ENCODE peak calls at places on chromosomes 5 and 9, in five cellular contexts. J, L, V, W and X are unnamed samples.

GRCh38 chr5:152378730-152379129 is 26.3 kb downstream of the NMUR2 start:
- DNase-seq in L (no peak), W (no peak), V (no peak), J (no peak), X (no peak)

GRCh38 chr9:86960938-86961337 is 13.6 kb upstream of the GAS1 start:
- DNase-seq in J (no peak), L (no peak), W (no peak), V (no peak), X (no peak)

GRCh38 chr5:149959406-149960236 is 937 bp upstream of the SLC26A2 start:
- DNase-seq in J (no peak), L (peak), W (no peak), V (no peak), X (peak)

GRCh38 chr9:70587143-70587710 is 172.8 kb upstream of the KLF9 start:
- DNase-seq in L (peak), V (no peak), J (no peak), W (no peak), X (no peak)

GRCh38 chr9:115341401-115341800 is 223.4 kb upstream of the TNC start:
- DNase-seq in V (no peak), J (peak), L (no peak), W (no peak), X (no peak)

GRCh38 chr9:118961857-118962256 is 407.4 kb downstream of the BRINP1 start:
- DNase-seq in J (no peak), W (no peak), L (peak), V (no peak), X (no peak)

GRCh38 chr9:90455316-90455715 is 187.3 kb downstream of the DIRAS2 start:
- DNase-seq in J (no peak), V (no peak), L (no peak), W (no peak), X (no peak)

GRCh38 chr9:108565651-108566378 is 290.0 kb downstream of the ACTL7B start:
- DNase-seq in V (no peak), W (peak), J (no peak), L (peak), X (peak)

GRCh38 chr5:74956278-74956677 is 90.1 kb upstream of the FAM169A start:
- DNase-seq in J (no peak), V (no peak), L (no peak), W (no peak), X (no peak)

GRCh38 chr9:94086468-94086867 is 2.2 kb downstream of the PTPDC1 start:
- DNase-seq in J (no peak), W (no peak), V (no peak), L (peak), X (peak)

GRCh38 chr5:112918136-112918535 is 3.9 kb downstream of the REEP5 start:
- DNase-seq in V (no peak), L (no peak), J (no peak), W (no peak), X (no peak)

GRCh38 chr5:44565872-44566271 is 176.7 kb upstream of the FGF10 start:
- DNase-seq in W (no peak), V (no peak), L (no peak), J (no peak), X (no peak)

GRCh38 chr9:14400658-14400995 is 86.7 kb upstream of the NFIB start:
- DNase-seq in W (peak), V (peak), L (peak), J (peak), X (peak)

GRCh38 chr5:110572709-110573108 is 153.8 kb downstream of the TMEM232 start:
- DNase-seq in W (no peak), J (no peak), V (no peak), L (no peak), X (no peak)

GRCh38 chr5:1966461-1966860 is 83.7 kb upstream of the IRX4 start:
- DNase-seq in J (no peak), W (no peak), V (no peak), L (no peak), X (no peak)

GRCh38 chr5:81428446-81428845 is 34.5 kb upstream of the ACOT12 start:
- DNase-seq in V (no peak), W (no peak), L (no peak), J (no peak), X (no peak)

GRCh38 chr9:97384406-97385262 is 27.3 kb upstream of the TDRD7 start:
- DNase-seq in L (no peak), J (no peak), V (no peak), W (peak), X (no peak)

GRCh38 chr5:133343196-133343595 is 269.1 kb downstream of the FSTL4 start:
- DNase-seq in V (no peak), W (no peak), L (no peak), J (no peak), X (no peak)

GRCh38 chr9:13358128-13358527 is 78.6 kb upstream of the MPDZ start:
- DNase-seq in V (no peak), L (peak), W (no peak), J (no peak), X (no peak)

GRCh38 chr5:57383093-57383861 is 99.3 kb downstream of the ACTBL2 start:
- DNase-seq in J (no peak), L (peak), V (peak), W (no peak), X (peak)

GRCh38 chr5:95102080-95102479 is 182.8 kb downstream of the MCTP1 start:
- DNase-seq in J (no peak), W (no peak), L (no peak), V (no peak), X (no peak)

GRCh38 chr5:78667461-78668103 is 19.0 kb upstream of the LHFPL2 start:
- DNase-seq in W (no peak), J (no peak), V (no peak), L (no peak), X (no peak)

GRCh38 chr9:6564370-6564769 is 81.2 kb downstream of the GLDC start:
- DNase-seq in J (peak), L (peak), V (no peak), W (no peak), X (no peak)

GRCh38 chr5:27125856-27126255 is 87.5 kb upstream of the CDH9 start:
- DNase-seq in J (no peak), L (peak), W (no peak), V (no peak), X (no peak)

GRCh38 chr5:68285857-68286611 is 70.5 kb downstream of the PIK3R1 start:
- DNase-seq in W (no peak), L (no peak), J (no peak), V (no peak), X (peak)

GRCh38 chr5:884345-885126 is 8.1 kb downstream of the BRD9 start:
- DNase-seq in L (no peak), J (no peak), W (no peak), V (no peak), X (no peak)

GRCh38 chr5:16456103-16456832 is 9.3 kb downstream of the ZNF622 start:
- DNase-seq in W (no peak), L (peak), V (no peak), J (peak), X (no peak)

GRCh38 chr9:38359297-38359653 is 33.2 kb upstream of the ALDH1B1 start:
- DNase-seq in L (no peak), J (no peak), W (no peak), V (no peak), X (no peak)

GRCh38 chr9:127543221-127543620 is 68.9 kb upstream of the STXBP1 start:
- DNase-seq in J (no peak), W (no peak), V (no peak), L (no peak), X (no peak)

GRCh38 chr5:148186248-148187003 is 16.4 kb upstream of the SPINK6 start:
- DNase-seq in W (no peak), V (no peak), L (peak), J (no peak), X (no peak)

GRCh38 chr9:86257406-86257805 is 2.1 kb downstream of the C9orf153 start:
- DNase-seq in J (no peak), W (no peak), V (no peak), L (no peak), X (peak)

GRCh38 chr9:90953200-90953599 is 151.6 kb downstream of the SYK start:
- DNase-seq in L (no peak), J (no peak), W (no peak), V (no peak), X (no peak)

GRCh38 chr5:160167623-160168165 is 48.4 kb upstream of the PWWP2A start:
- DNase-seq in L (no peak), J (no peak), W (no peak), V (no peak), X (no peak)

GRCh38 chr5:65015767-65016166 is 247.0 kb downstream of the CWC27 start:
- DNase-seq in V (no peak), J (no peak), W (no peak), L (no peak), X (no peak)

GRCh38 chr9:99211746-99212145 is 10.0 kb downstream of the ALG2 start:
- DNase-seq in V (no peak), W (no peak), L (no peak), J (no peak), X (no peak)

GRCh38 chr9:122807271-122807900 is 7.5 kb downstream of the OR1K1 start:
- DNase-seq in V (no peak), J (no peak), L (no peak), W (no peak), X (no peak)

GRCh38 chr9:136171009-136171800 is 33.7 kb downstream of the LHX3 start:
- DNase-seq in W (no peak), J (no peak), L (no peak), V (no peak), X (peak)

DNA sequence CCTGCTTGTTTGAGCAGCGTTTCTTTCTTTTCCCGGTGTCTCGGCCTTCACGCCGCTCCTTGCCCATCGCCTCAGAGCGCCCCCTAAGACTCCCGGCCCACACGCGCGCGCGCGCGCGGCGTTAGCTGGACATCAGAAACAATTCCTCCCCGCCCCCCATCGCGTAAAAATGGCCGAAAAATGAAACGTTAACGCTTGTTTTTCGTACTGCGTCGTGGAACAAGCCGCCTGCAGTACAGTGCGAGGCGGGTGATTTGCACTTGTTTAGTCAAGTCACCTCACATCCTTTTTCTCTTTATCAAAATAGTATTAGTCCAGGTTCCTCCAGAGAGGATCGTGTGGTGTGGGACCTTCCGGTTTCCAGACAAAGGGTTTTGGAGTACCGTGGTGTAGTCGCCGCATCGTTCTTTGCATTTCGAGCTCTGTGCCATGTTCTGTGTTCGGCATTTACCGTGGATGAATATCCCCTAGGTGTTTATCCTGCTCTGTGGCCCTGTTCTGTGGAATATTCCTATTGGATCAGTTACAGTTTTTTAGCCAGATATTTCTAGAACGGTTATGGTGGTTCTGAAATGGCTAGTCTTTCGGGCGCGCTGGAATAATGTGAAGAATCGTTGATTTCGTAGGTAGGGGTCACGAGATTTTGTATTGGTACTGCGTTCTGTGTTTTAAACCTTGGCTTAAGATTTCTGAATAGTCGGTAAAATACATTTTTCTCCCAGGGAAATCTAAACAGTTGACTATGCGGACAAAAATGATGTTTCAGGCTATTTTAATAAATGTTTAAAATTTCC is 1.0 kb downstream of the MATR3 start:
- DNase-seq in L (peak), V (peak), J (peak), W (peak), X (peak)
- TF ChIP-seq CTCF in L (peak), V (peak), J (no peak), W (no peak), X (peak)

DNA sequence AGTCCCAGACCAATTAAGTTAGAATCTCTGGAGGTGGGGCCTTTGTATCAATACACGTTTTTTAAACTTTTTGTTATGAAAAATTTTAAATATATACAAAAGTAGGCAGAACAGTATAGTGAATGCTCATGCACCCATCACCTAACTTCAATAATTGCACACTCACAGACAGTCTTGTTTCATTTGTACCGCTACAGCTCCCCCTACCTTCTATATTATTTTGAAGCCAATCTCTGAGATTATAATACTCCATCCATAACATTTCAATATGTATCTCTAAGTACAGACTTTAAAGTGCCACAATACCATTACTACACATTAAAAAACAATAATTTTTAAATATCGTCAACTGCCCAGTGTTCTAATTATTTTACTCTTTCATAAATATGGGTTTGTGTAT is 32.9 kb downstream of the ISL1 start:
- DNase-seq in V (no peak), J (no peak), L (no peak), W (no peak), X (no peak)
- TF ChIP-seq CTCF in V (no peak), J (no peak), L (no peak), W (no peak), X (peak)

GRCh38 chr5:10724799-10725507 is 36.1 kb downstream of the DAP start:
- DNase-seq in V (peak), L (peak), J (peak), W (peak), X (no peak)
- TF ChIP-seq CTCF in V (peak), L (peak), J (no peak), W (peak), X (peak)

DNA sequence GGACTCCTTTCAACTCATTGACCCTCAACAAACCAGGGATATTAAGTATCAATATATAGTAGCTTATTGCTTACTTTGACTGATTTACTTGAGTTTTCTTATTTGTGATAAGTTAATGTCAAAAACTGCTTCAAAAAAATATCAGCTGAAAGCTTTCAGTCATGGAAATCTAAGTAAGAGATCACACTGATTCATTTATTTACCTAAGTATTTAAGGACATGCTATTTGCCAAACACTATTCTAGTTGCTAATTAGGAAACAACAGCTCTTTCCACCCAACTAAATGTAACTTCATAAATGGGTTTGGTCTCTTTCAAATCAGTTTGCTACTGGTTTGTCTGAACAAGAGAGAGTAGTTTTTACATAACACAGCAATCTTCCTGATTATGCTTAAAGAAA is 48.2 kb downstream of the CHD1 start:
- DNase-seq in W (no peak), V (no peak), L (no peak), J (no peak), X (no peak)
- TF ChIP-seq CTCF in W (no peak), V (no peak), L (no peak), J (no peak), X (no peak)

GRCh38 chr9:71772726-71773125 is 4.4 kb upstream of the CEMIP2 start:
- DNase-seq in L (no peak), V (no peak), J (no peak), W (no peak), X (no peak)

GRCh38 chr9:71767421-71768321 is 642 bp downstream of the CEMIP2 start:
- DNase-seq in W (peak), L (no peak), J (no peak), V (peak), X (peak)

GRCh38 chr9:71768388-71769174 is at the start of gene CEMIP2:
- DNase-seq in L (peak), W (peak), J (peak), V (peak), X (peak)

GRCh38 chr9:71766663-71767062 is 1.6 kb downstream of the CEMIP2 start:
- DNase-seq in L (no peak), W (no peak), J (no peak), V (no peak), X (no peak)

GRCh38 chr9:71769175-71770165 is 1.2 kb upstream of the CEMIP2 start:
- DNase-seq in J (peak), V (peak), W (peak), L (no peak), X (peak)
- TF ChIP-seq CTCF in J (no peak), V (peak), W (peak), L (no peak), X (no peak)

DNA sequence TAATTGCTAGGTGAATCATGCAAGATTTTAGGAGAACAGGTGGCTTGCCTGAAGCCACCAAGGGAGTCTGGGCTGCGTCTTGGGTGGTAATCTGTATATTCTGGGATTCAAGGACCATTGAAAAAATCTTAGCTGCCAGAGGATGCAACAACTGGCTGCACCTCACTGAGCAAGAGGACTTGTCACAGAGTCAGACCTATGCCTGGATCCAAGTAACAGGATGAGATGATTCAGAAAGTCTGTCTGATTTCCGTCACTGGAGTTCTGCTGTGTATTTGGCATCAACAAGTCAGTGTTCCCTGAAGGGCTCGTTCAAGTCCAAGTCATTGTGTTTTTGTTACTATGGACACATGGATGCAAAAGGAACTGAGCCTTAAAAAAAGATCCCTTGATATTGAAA is 37.8 kb upstream of the CARTPT start:
- DNase-seq in J (no peak), V (no peak), L (peak), W (no peak), X (no peak)
- TF ChIP-seq CTCF in J (no peak), V (no peak), L (no peak), W (no peak), X (no peak)